ENCODE peak calls at places on chromosomes 7 and 10, in seven cellular contexts. K is NCI-H1105 treated with DMSO at 0.1 percent for 48 hours; J is A673; G is amniotic stem cell; E is activated T-helper 1 cell treated with anti-CD3 and anti-CD28 coated beads, Interleukin-2, amount 50 U/mL, for 16 hours; Q is hypothalamus; P is kidney. Y is an unnamed sample.

GRCh38 chr10:69962746-69963135 is 89.9 kb upstream of the MACROH2A2 start:
- DNase-seq in E (no peak), K (no peak), P (no peak), J (no peak), G (no peak), Q (no peak), Y (no peak)

GRCh38 chr10:24952146-24952700 is at the start of gene PRTFDC1:
- DNase-seq in K (peak), Q (peak), J (peak), E (no peak), G (no peak), P (peak), Y (no peak)

GRCh38 chr10:110827410-110827809 is 44.3 kb upstream of the PDCD4 start:
- DNase-seq in P (no peak), K (no peak), G (no peak), Q (no peak), J (no peak), E (no peak), Y (no peak)

GRCh38 chr7:100483728-100484635 is at the start of gene NYAP1:
- DNase-seq in P (no peak), K (peak), Q (peak), J (peak), E (peak), G (no peak), Y (peak)

GRCh38 chr10:85646312-85646711 is 720.3 kb downstream of the GRID1 start:
- DNase-seq in K (no peak), Q (no peak), E (no peak), P (no peak), G (no peak), J (peak), Y (no peak)

GRCh38 chr10:117477961-117478670 is 64.4 kb upstream of the EMX2 start:
- DNase-seq in P (no peak), J (no peak), E (no peak), Q (no peak), K (no peak), G (no peak), Y (peak)

GRCh38 chr7:3897430-3898385 is 596.7 kb downstream of the SDK1 start:
- DNase-seq in J (peak), K (peak), E (peak), P (no peak), Q (no peak), G (no peak), Y (peak)

GRCh38 chr10:42938351-42938750 is 138.5 kb upstream of the RET start:
- DNase-seq in G (no peak), Q (no peak), J (no peak), K (no peak), P (peak), E (no peak), Y (no peak)

GRCh38 chr7:98216941-98217622 is 5.8 kb downstream of the BHLHA15 start:
- DNase-seq in E (no peak), J (no peak), Q (no peak), G (no peak), K (no peak), P (peak), Y (no peak)

GRCh38 chr10:117536862-117537435 is 5.6 kb upstream of the EMX2 start:
- DNase-seq in J (no peak), P (no peak), E (no peak), G (no peak), K (no peak), Q (no peak), Y (no peak)

Y was measured in SK-MEL-5.